ENCODE peak calls at places on chromosomes 1 and 21, in eight cellular contexts. F, D, U, W, Y, B, P and K are unnamed samples. For H3K27me3 and H3K4me1, the result is how much of the 10 kb centered on the place peaks cover.

GRCh38 chr1:6832789-6833188 is 47.5 kb downstream of the CAMTA1 start:
- DNase-seq in U (no peak), D (no peak), B (peak), W (no peak), P (no peak), Y (no peak), F (no peak), K (no peak)

GRCh38 chr1:201530741-201531521 is 8.0 kb upstream of the NAV1 start:
- DNase-seq in U (peak), D (peak), Y (peak), P (peak), B (peak), F (peak), W (peak), K (peak)

GRCh38 chr1:152109231-152109997 is 5.8 kb downstream of the TCHH start:
- DNase-seq in B (no peak), W (no peak), U (peak), D (no peak), F (no peak), P (no peak), Y (no peak), K (no peak)

GRCh38 chr1:9715536-9716226 is 64.2 kb downstream of the PIK3CD start:
- DNase-seq in B (no peak), D (no peak), U (no peak), W (no peak), Y (no peak), F (no peak), P (no peak), K (no peak)

GRCh38 chr1:28668956-28669719 is 554 bp downstream of the GMEB1 start:
- DNase-seq in B (no peak), P (peak), W (peak), D (peak), F (peak), Y (peak), U (peak), K (no peak)

GRCh38 chr1:25740071-25740470 is 59.9 kb upstream of the SELENON start:
- DNase-seq in D (no peak), F (no peak), B (no peak), W (no peak), Y (peak), U (no peak), P (no peak), K (no peak)

GRCh38 chr1:37156646-37157045 is 122.3 kb upstream of the GRIK3 start:
- DNase-seq in B (peak), U (no peak), W (no peak), Y (no peak), F (no peak), D (no peak), P (no peak), K (peak)

GRCh38 chr1:56625823-56626222 is 19.3 kb upstream of the PRKAA2 start:
- DNase-seq in U (no peak), Y (no peak), B (no peak), P (no peak), D (no peak), W (no peak), F (no peak), K (no peak)

GRCh38 chr1:35499652-35500176 is 57.5 kb downstream of the KIAA0319L start:
- DNase-seq in B (no peak), W (peak), U (no peak), Y (no peak), F (no peak), D (no peak), P (no peak), K (no peak)

GRCh38 chr1:91885331-91885715 is 628 bp downstream of the TGFBR3 start:
- DNase-seq in D (peak), F (peak), B (no peak), W (peak), U (no peak), Y (no peak), P (peak), K (no peak)

GRCh38 chr21:41827951-41828883 is 50.9 kb downstream of the PRDM15 start:
- DNase-seq in D (no peak), W (no peak), P (no peak), F (no peak), U (no peak), Y (peak), B (no peak), K (no peak)

GRCh38 chr1:10639301-10640078 is 157.0 kb downstream of the CASZ1 start:
- DNase-seq in Y (no peak), D (no peak), W (no peak), B (no peak), U (no peak), P (no peak), F (no peak), K (no peak)

GRCh38 chr1:247448107-247448778 is 9.7 kb downstream of the OR2B11 start:
- DNase-seq in D (peak), U (peak), W (peak), B (peak), F (peak), Y (peak), P (peak), K (peak)

GRCh38 chr1:198444792-198445191 is 95.7 kb downstream of the ATP6V1G3 start:
- DNase-seq in W (no peak), U (peak), F (no peak), Y (no peak), B (no peak), D (no peak), P (no peak), K (no peak)

GRCh38 chr21:31158789-31159581 is 120.7 kb upstream of the KRTAP19-8 start:
- DNase-seq in W (no peak), P (no peak), F (no peak), B (no peak), Y (no peak), D (no peak), U (peak), K (no peak)

DNA sequence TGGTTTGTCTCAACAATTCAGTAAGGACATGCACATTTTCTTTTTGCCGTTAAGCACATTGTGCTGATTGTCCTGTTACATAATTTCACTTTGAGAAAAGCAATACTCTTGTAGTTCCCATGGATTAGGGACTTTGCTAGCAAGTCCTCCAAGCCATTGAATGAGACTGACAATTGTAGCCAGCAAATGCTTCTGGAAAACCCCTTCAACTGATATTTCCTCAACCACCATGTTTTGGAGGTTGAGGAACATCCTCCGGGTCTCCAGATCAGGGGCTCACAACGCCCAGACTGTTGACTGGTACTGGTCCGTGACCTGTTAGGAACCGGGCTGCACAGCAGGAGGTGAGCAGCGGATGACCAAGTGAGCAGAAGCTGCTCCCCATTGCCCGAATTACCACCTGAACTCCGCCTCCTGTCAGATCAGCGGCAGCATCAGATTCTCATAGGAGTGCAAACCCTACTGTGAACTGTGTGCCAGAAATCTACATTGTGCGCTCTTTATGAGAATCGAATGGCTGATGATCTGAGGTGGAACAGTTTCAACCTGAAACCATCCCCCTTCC is 24.1 kb downstream of the ACTN2 start:
- DNase-seq in Y (no peak), U (no peak), W (no peak), F (no peak), B (no peak), D (no peak), P (no peak), K (no peak)
- H3K27me3 ChIP-seq in Y (under half), U (under half), W (under half), F (under half), B (under half), D (under half), P (under half), K (under half)

DNA sequence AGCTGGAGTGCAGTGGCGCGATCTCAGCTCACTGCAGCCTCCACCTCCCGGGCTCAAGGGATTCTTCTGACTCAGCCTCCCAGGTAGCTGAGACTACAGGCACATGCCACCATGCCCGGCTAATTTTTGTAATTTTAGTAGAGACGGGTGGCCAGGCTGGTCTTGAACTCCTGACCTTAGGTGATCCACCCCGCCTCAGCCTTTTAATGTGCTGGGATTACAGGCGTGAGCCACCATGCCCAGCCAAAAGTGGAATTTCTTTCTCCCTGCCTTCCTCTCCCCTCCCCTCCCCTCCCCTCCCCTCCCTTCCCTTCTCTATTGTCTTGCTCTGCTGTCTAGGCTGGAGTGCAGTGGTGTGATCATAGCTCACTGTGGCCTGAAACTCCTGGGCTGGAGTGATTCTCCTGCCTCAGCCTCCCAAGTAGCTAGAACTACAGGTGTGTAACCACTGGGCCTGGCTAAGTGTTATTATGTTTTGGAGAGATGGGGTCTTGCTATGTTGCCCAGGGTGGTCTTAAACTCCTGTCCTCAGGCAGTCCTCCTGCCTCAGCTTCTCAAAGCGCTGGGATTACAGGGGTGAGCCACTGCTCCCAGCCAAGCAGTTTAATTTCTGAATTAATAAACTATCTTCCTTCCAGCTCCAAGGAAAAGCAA is 10.0 kb upstream of the MACF1 start:
- DNase-seq in U (no peak), W (no peak), F (no peak), P (no peak), D (no peak), Y (no peak), B (no peak), K (no peak)
- H3K4me1 ChIP-seq in U (under half), W (under half), F (under half), P (under half), D (half or more), Y (half or more), B (under half), K (under half)

DNA sequence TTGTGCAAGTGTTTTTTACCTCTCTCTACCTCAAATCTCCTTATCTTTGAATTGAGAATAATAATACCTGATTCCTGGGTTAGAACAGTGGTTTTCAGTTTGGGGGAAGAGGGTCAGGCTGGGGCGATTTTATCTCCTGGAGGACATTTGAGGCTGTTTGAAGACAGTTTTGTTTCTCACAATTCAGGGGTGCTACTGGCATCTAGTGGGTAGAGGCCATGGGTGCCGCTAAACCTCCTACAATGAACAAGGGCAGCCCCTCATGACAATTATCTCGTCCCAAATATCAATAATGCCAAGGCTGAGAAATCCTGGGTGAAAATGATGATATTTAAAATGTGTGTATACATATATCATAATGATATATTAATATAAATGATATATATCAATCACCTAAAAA is 139.1 kb upstream of the USH2A start:
- DNase-seq in F (no peak), B (no peak), D (no peak), P (no peak), U (peak), W (peak), Y (no peak), K (no peak)
- TF ChIP-seq CTCF in F (no peak), B (no peak), D (no peak), P (no peak), U (no peak), W (peak), Y (no peak), K (no peak)

GRCh38 chr21:29942033-29942432 is 2.2 kb upstream of the GRIK1 start:
- DNase-seq in U (no peak), W (no peak), F (no peak), P (no peak), D (no peak), B (no peak), Y (no peak), K (no peak)

GRCh38 chr21:29939859-29940245 is at the start of gene GRIK1:
- DNase-seq in B (no peak), F (no peak), Y (no peak), P (no peak), W (peak), U (peak), D (no peak), K (no peak)

GRCh38 chr21:29938968-29939858 is 583 bp downstream of the GRIK1 start:
- DNase-seq in B (no peak), D (no peak), F (no peak), U (peak), P (no peak), W (peak), Y (no peak), K (no peak)

GRCh38 chr21:29943885-29944284 is 4.1 kb upstream of the GRIK1 start:
- DNase-seq in D (no peak), P (no peak), W (peak), Y (no peak), B (no peak), U (no peak), F (no peak), K (no peak)

GRCh38 chr21:29940993-29941392 is 1.2 kb upstream of the GRIK1 start:
- DNase-seq in D (no peak), W (no peak), P (no peak), B (no peak), Y (no peak), U (no peak), F (no peak), K (no peak)
- H3K27me3 ChIP-seq in D (half or more), W (half or more), P (under half), B (under half), Y (under half), U (under half), F (half or more), K (under half)

DNA sequence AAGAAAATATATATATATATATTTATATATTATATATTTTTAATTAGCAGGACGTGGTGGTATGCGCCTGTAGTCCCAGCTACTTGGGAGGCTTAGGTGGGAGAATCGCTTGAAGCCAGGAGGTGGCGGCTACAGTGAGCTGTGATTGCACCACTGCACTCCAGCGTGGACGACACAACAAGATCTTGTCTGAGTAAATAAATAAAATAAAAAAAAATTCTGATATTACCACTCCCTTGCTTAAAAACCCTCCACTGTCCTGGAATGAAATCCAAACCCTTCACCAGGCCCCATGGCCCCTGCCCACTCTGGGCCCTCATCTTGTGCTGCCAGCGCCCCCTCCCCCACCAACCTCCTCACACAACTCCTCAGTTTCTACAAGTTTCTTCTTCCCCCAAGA is 1.7 kb upstream of the ECE1 start:
- DNase-seq in Y (no peak), B (no peak), F (no peak), D (no peak), W (no peak), P (no peak), U (no peak), K (no peak)
- H3K4me1 ChIP-seq in Y (under half), B (under half), F (under half), D (half or more), W (under half), P (under half), U (under half), K (under half)

DNA sequence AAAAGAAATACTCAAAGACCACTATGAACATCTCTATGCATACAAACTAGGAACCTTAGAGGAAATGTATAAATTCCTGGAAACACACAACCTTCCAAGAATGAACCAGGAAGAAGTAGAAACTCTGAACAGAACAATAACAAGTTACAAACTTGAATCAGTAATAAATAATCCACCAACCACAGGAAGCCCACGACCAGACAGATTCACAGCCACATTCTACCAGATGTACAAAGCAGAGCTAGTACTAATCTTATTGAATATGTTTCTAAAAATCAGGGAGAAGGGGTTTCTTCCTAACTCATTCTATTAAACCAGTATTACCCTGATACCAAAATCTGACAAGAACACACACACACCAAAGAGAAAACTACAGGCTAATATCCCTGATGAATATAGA is 263.8 kb downstream of the NCAM2 start:
- DNase-seq in W (no peak), F (no peak), D (no peak), Y (no peak), B (no peak), U (no peak), P (no peak), K (no peak)
- TF ChIP-seq CTCF in W (no peak), F (no peak), D (no peak), Y (no peak), B (no peak), U (no peak), P (no peak), K (no peak)

GRCh38 chr1:46530791-46531409 is 20.5 kb downstream of the KNCN start:
- DNase-seq in U (no peak), P (no peak), F (no peak), B (no peak), D (no peak), W (peak), Y (no peak), K (no peak)
- H3K27me3 ChIP-seq in U (under half), P (under half), F (under half), B (under half), D (half or more), W (half or more), Y (under half), K (under half)

DNA sequence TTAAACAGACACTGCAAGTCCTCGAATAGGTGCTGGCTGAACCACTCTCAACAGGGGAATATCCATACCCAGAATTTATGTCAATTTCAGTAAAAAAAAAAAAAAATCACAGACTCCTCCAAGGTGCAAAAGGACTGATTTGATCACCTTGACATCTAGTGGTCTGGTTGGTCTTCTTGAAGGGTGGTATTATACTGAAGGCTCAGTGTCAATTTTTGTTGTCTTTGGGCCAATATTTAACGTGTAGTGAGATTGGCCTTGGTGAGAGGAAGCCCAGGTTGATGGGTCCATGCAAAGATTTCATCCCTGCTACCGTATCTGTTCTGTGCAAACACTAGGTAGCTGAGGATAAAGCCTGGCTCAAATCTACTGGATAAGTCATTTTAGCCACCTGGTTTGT is 4.0 kb upstream of the GBP5 start:
- DNase-seq in P (no peak), D (no peak), W (no peak), Y (no peak), F (no peak), B (no peak), U (no peak), K (no peak)
- H3K4me1 ChIP-seq in P (under half), D (under half), W (under half), Y (under half), F (under half), B (under half), U (under half), K (under half)

DNA sequence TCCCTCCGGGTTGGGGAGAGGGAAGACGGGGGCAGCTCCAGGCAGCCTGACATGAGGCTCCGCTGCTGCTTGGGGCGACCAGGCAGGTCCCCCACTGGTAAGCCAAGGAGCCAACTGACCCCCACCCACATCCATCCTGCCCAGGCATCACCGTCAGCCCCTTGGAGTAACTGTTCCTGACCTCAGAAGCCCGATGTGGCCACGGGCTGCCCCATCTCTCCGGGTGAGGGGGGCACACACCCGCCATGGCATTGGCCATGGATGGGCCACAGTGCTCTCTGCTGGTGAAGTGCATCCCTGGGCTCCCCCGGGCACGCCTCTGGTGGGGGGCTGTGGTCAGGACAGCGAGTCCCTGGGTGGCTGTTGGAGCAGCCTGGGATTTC is 100.0 kb downstream of the CRYAA start:
- DNase-seq in F (peak), D (peak), Y (peak), U (no peak), W (no peak), B (no peak), P (no peak), K (no peak)
- TF ChIP-seq CTCF in F (no peak), D (no peak), Y (no peak), U (no peak), W (no peak), B (no peak), P (no peak), K (no peak)